ENCODE peak calls at places on chromosomes 11 and 22, in six cellular contexts. Q, K, F, E, A and V are unnamed samples.

GRCh38 chr11:9613830-9614762 is 40.6 kb downstream of the WEE1 start:
- DNase-seq in Q (peak), K (peak), F (peak), E (peak), A (peak), V (peak)

GRCh38 chr11:31932879-31933278 is 121.8 kb upstream of the PAX6 start:
- DNase-seq in Q (no peak), K (no peak), F (no peak), E (no peak), A (no peak), V (no peak)

GRCh38 chr11:78656984-78657383 is 82.3 kb upstream of the NARS2 start:
- DNase-seq in Q (no peak), K (no peak), F (no peak), E (no peak), A (no peak), V (no peak)

GRCh38 chr11:66595245-66595904 is 2.4 kb downstream of the CCS start:
- DNase-seq in Q (peak), K (no peak), F (no peak), E (no peak), A (no peak), V (peak)

GRCh38 chr11:42901084-42901483 is 410.7 kb upstream of the API5 start:
- DNase-seq in Q (no peak), K (no peak), F (no peak), E (no peak), A (no peak), V (no peak)

GRCh38 chr22:36197065-36197440 is 4.6 kb downstream of the APOL4 start:
- DNase-seq in Q (peak), K (peak), F (no peak), E (no peak), A (no peak), V (peak)

GRCh38 chr11:128593281-128593680 is 5.9 kb upstream of the ETS1 start:
- DNase-seq in Q (no peak), K (no peak), F (no peak), E (no peak), A (no peak), V (no peak)

GRCh38 chr11:8732276-8732675 is 49.7 kb downstream of the RPL27A start:
- DNase-seq in Q (no peak), K (no peak), F (no peak), E (no peak), A (no peak), V (no peak)

GRCh38 chr11:59216654-59217640 is 4.2 kb upstream of the MPEG1 start:
- DNase-seq in Q (no peak), K (peak), F (no peak), E (no peak), A (no peak), V (peak)

GRCh38 chr22:43042101-43042780 is 27.3 kb upstream of the PACSIN2 start:
- DNase-seq in Q (no peak), K (no peak), F (no peak), E (no peak), A (no peak), V (no peak)

GRCh38 chr11:134508219-134508990 is 96.4 kb upstream of the B3GAT1 start:
- DNase-seq in Q (no peak), K (no peak), F (no peak), E (no peak), A (no peak), V (no peak)

GRCh38 chr11:2433106-2433925 is 11.0 kb downstream of the TRPM5 start:
- DNase-seq in Q (no peak), K (no peak), F (no peak), E (no peak), A (no peak), V (no peak)

GRCh38 chr11:86511086-86511551 is 136.4 kb downstream of the CCDC81 start:
- DNase-seq in Q (no peak), K (no peak), F (peak), E (no peak), A (no peak), V (no peak)

GRCh38 chr11:10818594-10818993 is 9.9 kb upstream of the EIF4G2 start:
- DNase-seq in Q (no peak), K (no peak), F (no peak), E (no peak), A (no peak), V (no peak)

GRCh38 chr22:24554316-24555159 is at the start of gene GUCD1:
- DNase-seq in Q (no peak), K (no peak), F (no peak), E (no peak), A (no peak), V (peak)

GRCh38 chr11:84430661-84431060 is 1144.5 kb upstream of the CCDC90B start:
- DNase-seq in Q (no peak), K (no peak), F (no peak), E (no peak), A (no peak), V (no peak)

GRCh38 chr22:28736296-28737155 is 5.1 kb downstream of the CHEK2 start:
- DNase-seq in Q (no peak), K (no peak), F (no peak), E (no peak), A (no peak), V (no peak)

GRCh38 chr11:59615132-59615636 is 390 bp downstream of the OSBP start:
- DNase-seq in Q (peak), K (peak), F (peak), E (peak), A (peak), V (peak)

GRCh38 chr11:3669742-3670183 is 1.4 kb downstream of the CHRNA10 start:
- DNase-seq in Q (no peak), K (no peak), F (no peak), E (no peak), A (no peak), V (no peak)

GRCh38 chr11:65293909-65294381 is 20.7 kb upstream of the CDC42EP2 start:
- DNase-seq in Q (no peak), K (no peak), F (no peak), E (no peak), A (no peak), V (peak)

GRCh38 chr22:27844656-27845602 is 43.4 kb upstream of the MN1 start:
- DNase-seq in Q (no peak), K (no peak), F (no peak), E (no peak), A (peak), V (no peak)

GRCh38 chr11:63813563-63814382 is 517 bp downstream of the SPINDOC start:
- DNase-seq in Q (peak), K (peak), F (peak), E (no peak), A (no peak), V (peak)

GRCh38 chr11:41459602-41460405 is at the start of gene LRRC4C:
- DNase-seq in Q (no peak), K (no peak), F (no peak), E (no peak), A (no peak), V (no peak)

GRCh38 chr11:14519692-14520085 is 497 bp downstream of the PSMA1 start:
- DNase-seq in Q (no peak), K (no peak), F (no peak), E (no peak), A (no peak), V (no peak)

GRCh38 chr11:94521684-94522083 is 9.4 kb downstream of the C11orf97 start:
- DNase-seq in Q (no peak), K (no peak), F (peak), E (peak), A (no peak), V (no peak)

GRCh38 chr11:67542971-67543370 is 19.7 kb upstream of the CABP2 start:
- DNase-seq in Q (no peak), K (no peak), F (no peak), E (no peak), A (no peak), V (no peak)

GRCh38 chr11:86952933-86953637 is 2.1 kb downstream of the FZD4 start:
- DNase-seq in Q (no peak), K (no peak), F (no peak), E (no peak), A (no peak), V (no peak)

GRCh38 chr22:28435960-28436359 is 243.7 kb downstream of the TTC28 start:
- DNase-seq in Q (no peak), K (no peak), F (no peak), E (no peak), A (no peak), V (no peak)

GRCh38 chr11:120055646-120056045 is 82.3 kb downstream of the TRIM29 start:
- DNase-seq in Q (no peak), K (no peak), F (no peak), E (no peak), A (no peak), V (no peak)

GRCh38 chr22:48372395-48372794 is 1455.3 kb downstream of the BRD1 start:
- DNase-seq in Q (no peak), K (no peak), F (no peak), E (no peak), A (peak), V (no peak)

DNA sequence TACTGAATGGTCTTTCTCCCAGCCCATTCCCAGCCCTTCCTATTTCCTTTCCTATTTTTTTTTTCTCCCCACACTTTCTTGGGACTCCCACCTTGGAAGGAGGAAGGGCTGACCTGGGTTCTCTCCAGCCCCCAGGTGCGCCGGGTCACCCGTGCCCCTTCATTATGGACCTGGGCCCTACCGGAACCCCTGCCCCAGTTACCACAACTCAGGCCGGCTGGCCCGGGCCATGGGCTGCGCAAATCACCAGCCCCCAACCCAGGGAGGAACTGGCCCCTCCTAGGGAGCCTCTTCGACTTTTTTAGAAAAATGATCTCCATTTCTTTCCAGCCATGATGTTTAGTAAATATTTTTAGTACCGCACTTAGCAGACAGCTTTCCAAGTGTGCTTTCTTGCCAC is 62.2 kb downstream of the MORC2 start:
- DNase-seq in Q (no peak), K (no peak), F (no peak), E (no peak), A (no peak), V (no peak)
- TF ChIP-seq EP300 in Q (no peak), K (no peak), F (no peak), E (no peak), A (no peak), V (no peak)

DNA sequence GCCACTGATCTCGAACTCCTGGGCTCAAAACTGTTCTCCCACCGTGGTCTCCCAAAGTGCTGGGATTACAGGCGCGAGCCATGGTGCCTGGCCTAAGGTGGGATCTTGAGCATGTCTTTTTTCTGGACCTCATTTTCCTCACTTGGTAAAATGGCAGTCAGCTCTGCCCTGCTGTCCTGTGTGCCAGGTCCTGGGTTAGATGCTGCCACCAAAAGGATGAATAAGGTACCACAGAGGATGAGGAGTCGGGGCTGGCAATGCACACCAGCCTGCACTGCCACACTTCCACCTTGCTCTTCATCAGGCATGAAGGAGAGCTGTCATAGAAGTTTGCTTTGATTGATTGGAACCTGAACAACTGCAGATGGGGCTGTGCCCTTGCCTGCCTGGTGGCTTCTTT is 32.3 kb downstream of the ACO2 start:
- DNase-seq in Q (no peak), K (no peak), F (peak), E (peak), A (no peak), V (no peak)
- TF ChIP-seq CTCF in Q (no peak), K (no peak), F (peak), E (peak), A (peak), V (no peak)

GRCh38 chr11:35662061-35662648 is 420 bp upstream of the TRIM44 start:
- DNase-seq in Q (no peak), K (peak), F (peak), E (peak), A (no peak), V (peak)
- TF ChIP-seq EP300 in Q (no peak), K (no peak), F (no peak), E (no peak), A (no peak), V (no peak)

GRCh38 chr11:81444306-81444705 is 1289.4 kb downstream of the FAM181B start:
- DNase-seq in Q (no peak), K (no peak), F (no peak), E (no peak), A (no peak), V (no peak)
- TF ChIP-seq CTCF in Q (no peak), K (no peak), F (no peak), E (peak), A (no peak), V (no peak)

GRCh38 chr22:31501738-31502137 is 5.4 kb downstream of the SFI1 start:
- DNase-seq in Q (no peak), K (no peak), F (no peak), E (no peak), A (no peak), V (no peak)
- TF ChIP-seq EP300 in Q (no peak), K (no peak), F (no peak), E (no peak), A (no peak), V (no peak)

DNA sequence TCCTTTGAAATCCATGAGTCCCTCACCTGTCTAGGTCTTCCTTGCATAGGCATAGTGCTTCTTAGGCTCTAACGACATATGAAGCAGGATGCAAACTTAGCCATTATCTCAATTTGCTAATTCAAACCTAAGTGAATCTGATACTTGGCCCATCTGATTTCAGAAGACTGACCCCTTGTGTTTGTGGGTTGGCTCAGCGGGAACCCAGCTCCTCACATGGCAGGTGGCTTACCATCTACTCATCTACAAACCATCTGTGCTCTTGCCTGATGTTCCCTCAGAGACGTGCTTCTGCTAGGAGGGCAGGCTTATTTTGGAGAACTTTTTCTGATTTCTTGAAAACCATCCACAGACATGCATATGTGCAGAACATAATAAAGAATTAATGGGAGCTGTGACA is 15.2 kb downstream of the ELMOD1 start:
- DNase-seq in Q (no peak), K (no peak), F (no peak), E (no peak), A (no peak), V (no peak)
- TF ChIP-seq CTCF in Q (no peak), K (no peak), F (no peak), E (peak), A (no peak), V (no peak)

DNA sequence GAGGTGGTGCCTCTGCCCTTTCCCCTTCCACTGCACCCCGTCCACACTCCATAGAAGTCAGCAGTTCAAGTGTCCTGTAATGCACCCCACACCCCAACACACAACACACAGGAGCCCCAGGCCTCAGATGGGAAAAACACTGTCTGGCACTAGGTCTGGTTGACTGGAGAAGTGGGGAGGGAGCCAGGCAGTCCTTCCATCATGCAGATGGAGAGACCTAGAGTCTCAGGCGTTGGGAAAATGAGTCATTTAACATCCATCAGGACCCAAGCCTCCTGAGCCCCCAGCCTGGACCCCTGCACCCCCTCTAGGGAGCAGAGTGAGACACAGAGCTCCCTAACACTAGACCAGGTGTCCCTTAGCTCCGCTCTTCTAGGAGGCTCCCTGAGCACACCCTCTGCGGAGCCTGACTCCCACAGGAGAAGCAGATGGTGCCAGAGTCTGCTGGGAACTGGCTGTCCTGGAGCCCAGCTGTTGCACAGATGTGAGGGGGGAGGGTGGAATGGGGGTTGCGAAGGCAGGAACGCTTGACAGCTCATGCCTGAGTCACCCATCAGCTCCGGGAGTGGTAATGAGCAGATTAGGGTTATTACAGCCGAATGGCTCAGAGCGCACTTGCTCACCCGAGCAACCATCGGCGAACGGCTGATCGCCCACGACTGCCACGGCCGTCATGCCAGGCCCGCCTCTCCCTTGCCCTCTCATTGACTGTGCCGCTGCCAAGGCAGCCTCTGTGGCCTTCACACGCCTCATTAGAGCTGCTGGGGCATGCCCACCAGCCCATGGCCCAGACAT is 22.1 kb upstream of the SYT7 start:
- DNase-seq in Q (peak), K (peak), F (no peak), E (no peak), A (peak), V (peak)
- TF ChIP-seq EP300 in Q (peak), K (peak), F (no peak), E (no peak), A (no peak), V (no peak)

GRCh38 chr22:37636186-37636948 is 3.1 kb upstream of the SH3BP1 start:
- DNase-seq in Q (no peak), K (no peak), F (no peak), E (no peak), A (no peak), V (peak)
- TF ChIP-seq CTCF in Q (no peak), K (peak), F (no peak), E (no peak), A (no peak), V (no peak)

DNA sequence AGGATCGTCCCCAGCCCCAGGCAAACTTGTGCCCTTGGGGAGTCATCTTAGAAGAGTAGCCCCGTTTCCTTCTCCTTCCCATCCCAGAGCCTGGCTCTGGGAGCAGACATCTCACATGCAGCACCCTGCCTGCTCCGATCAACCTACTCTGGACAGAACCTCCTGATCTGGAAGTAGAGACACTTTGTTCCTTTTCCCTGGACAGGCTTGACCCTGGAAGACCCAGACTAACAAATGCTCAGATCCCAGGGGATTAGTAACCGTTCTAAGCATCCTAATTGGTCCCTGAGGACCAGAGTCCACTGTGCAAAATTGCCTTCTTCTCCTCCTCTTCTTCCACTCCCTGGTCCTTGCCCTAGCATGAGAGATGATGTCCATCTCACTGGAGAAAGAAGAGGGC is 157.6 kb downstream of the FEZ1 start:
- DNase-seq in Q (no peak), K (no peak), F (no peak), E (no peak), A (no peak), V (no peak)
- TF ChIP-seq EP300 in Q (no peak), K (no peak), F (no peak), E (no peak), A (no peak), V (no peak)